ENCODE peak calls at places on chromosomes 7 and 10, in five cellular contexts. One of them, this sample, is unnamed.
A peak's percentile ranks its signal among the peaks of the same experiment; 100 is the strongest.

GRCh38 chr7:30652951-30653641 is 29.2 kb downstream of the CRHR2 start:
- DNase-seq in activated gamma-delta T cell treated with Interleukin-2 at 50 U/mL for 16 hours: no peak
- DNase-seq in head of caudate nucleus: no peak
- DNase-seq in fibroblast of lung: no peak
- DNase-seq in fibroblast of mammary gland: no peak
- DNase-seq in this sample: no peak

GRCh38 chr10:69655868-69656555 is 26.0 kb downstream of the FAM241B start:
- DNase-seq in fibroblast of lung: no peak
- DNase-seq in fibroblast of mammary gland: no peak
- DNase-seq in activated gamma-delta T cell treated with Interleukin-2 at 50 U/mL for 16 hours: no peak
- DNase-seq in head of caudate nucleus: no peak
- DNase-seq in this sample: no peak

GRCh38 chr10:101230185-101230917 is 1.1 kb upstream of the LBX1 start:
- DNase-seq in head of caudate nucleus: no peak
- DNase-seq in activated gamma-delta T cell treated with Interleukin-2 at 50 U/mL for 16 hours: no peak
- DNase-seq in fibroblast of lung: no peak
- DNase-seq in fibroblast of mammary gland: no peak
- DNase-seq in this sample: no peak

GRCh38 chr7:123580406-123581161 is 21.0 kb upstream of the ASB15 start:
- DNase-seq in head of caudate nucleus: no peak
- DNase-seq in fibroblast of mammary gland: peak; percentile 64
- DNase-seq in activated gamma-delta T cell treated with Interleukin-2 at 50 U/mL for 16 hours: no peak
- DNase-seq in fibroblast of lung: peak; percentile 42
- DNase-seq in this sample: no peak

GRCh38 chr7:100847360-100847759 is 5.2 kb upstream of the SLC12A9 start:
- DNase-seq in fibroblast of lung: no peak
- DNase-seq in fibroblast of mammary gland: no peak
- DNase-seq in activated gamma-delta T cell treated with Interleukin-2 at 50 U/mL for 16 hours: no peak
- DNase-seq in head of caudate nucleus: no peak
- DNase-seq in this sample: no peak

GRCh38 chr7:144004703-144005102 is 4.6 kb downstream of the OR6B1 start:
- DNase-seq in fibroblast of lung: no peak
- DNase-seq in activated gamma-delta T cell treated with Interleukin-2 at 50 U/mL for 16 hours: no peak
- DNase-seq in head of caudate nucleus: no peak
- DNase-seq in fibroblast of mammary gland: no peak
- DNase-seq in this sample: no peak

GRCh38 chr7:1281068-1281467 is 48.4 kb downstream of the UNCX start:
- DNase-seq in activated gamma-delta T cell treated with Interleukin-2 at 50 U/mL for 16 hours: no peak
- DNase-seq in head of caudate nucleus: no peak
- DNase-seq in fibroblast of mammary gland: no peak
- DNase-seq in fibroblast of lung: no peak
- DNase-seq in this sample: no peak

GRCh38 chr10:35063837-35064454 is 26.2 kb downstream of the CUL2 start:
- DNase-seq in activated gamma-delta T cell treated with Interleukin-2 at 50 U/mL for 16 hours: no peak
- DNase-seq in fibroblast of mammary gland: no peak
- DNase-seq in fibroblast of lung: no peak
- DNase-seq in head of caudate nucleus: no peak
- DNase-seq in this sample: no peak

GRCh38 chr10:75201793-75202307 is 8.7 kb upstream of the VDAC2 start:
- DNase-seq in fibroblast of mammary gland: no peak
- DNase-seq in fibroblast of lung: no peak
- DNase-seq in activated gamma-delta T cell treated with Interleukin-2 at 50 U/mL for 16 hours: no peak
- DNase-seq in head of caudate nucleus: no peak
- DNase-seq in this sample: no peak

GRCh38 chr10:123262456-123262855 is 108.3 kb downstream of the BUB3 start:
- DNase-seq in fibroblast of lung: no peak
- DNase-seq in fibroblast of mammary gland: no peak
- DNase-seq in activated gamma-delta T cell treated with Interleukin-2 at 50 U/mL for 16 hours: no peak
- DNase-seq in head of caudate nucleus: no peak
- DNase-seq in this sample: no peak

GRCh38 chr7:151309306-151309705 is 32.3 kb upstream of the NUB1 start:
- DNase-seq in fibroblast of mammary gland: peak; percentile 66
- DNase-seq in activated gamma-delta T cell treated with Interleukin-2 at 50 U/mL for 16 hours: no peak
- DNase-seq in head of caudate nucleus: no peak
- DNase-seq in fibroblast of lung: peak; percentile 91
- DNase-seq in this sample: no peak

GRCh38 chr7:22667562-22668239 is 59.3 kb upstream of the IL6 start:
- DNase-seq in fibroblast of mammary gland: peak; percentile 84
- DNase-seq in head of caudate nucleus: no peak
- DNase-seq in fibroblast of lung: peak; percentile 87
- DNase-seq in activated gamma-delta T cell treated with Interleukin-2 at 50 U/mL for 16 hours: no peak
- DNase-seq in this sample: no peak

GRCh38 chr10:4820804-4821401 is 5.1 kb upstream of the AKR1E2 start:
- DNase-seq in fibroblast of mammary gland: no peak
- DNase-seq in head of caudate nucleus: no peak
- DNase-seq in activated gamma-delta T cell treated with Interleukin-2 at 50 U/mL for 16 hours: no peak
- DNase-seq in fibroblast of lung: peak; percentile 40
- DNase-seq in this sample: no peak

GRCh38 chr7:131909151-131909768 is 352.8 kb upstream of the PODXL start:
- DNase-seq in fibroblast of mammary gland: no peak
- DNase-seq in activated gamma-delta T cell treated with Interleukin-2 at 50 U/mL for 16 hours: no peak
- DNase-seq in head of caudate nucleus: no peak
- DNase-seq in fibroblast of lung: no peak
- DNase-seq in this sample: no peak

GRCh38 chr10:127123626-127124025 is 72.8 kb downstream of the INSYN2A start:
- DNase-seq in fibroblast of lung: peak; percentile 36
- DNase-seq in head of caudate nucleus: no peak
- DNase-seq in fibroblast of mammary gland: peak; percentile 17
- DNase-seq in activated gamma-delta T cell treated with Interleukin-2 at 50 U/mL for 16 hours: no peak
- DNase-seq in this sample: no peak

GRCh38 chr10:128624656-128625530 is 498.7 kb upstream of the MKI67 start:
- DNase-seq in head of caudate nucleus: peak; percentile 19
- DNase-seq in activated gamma-delta T cell treated with Interleukin-2 at 50 U/mL for 16 hours: no peak
- DNase-seq in fibroblast of lung: no peak
- DNase-seq in fibroblast of mammary gland: peak; percentile 62
- DNase-seq in this sample: no peak

GRCh38 chr10:69202332-69202731 is 17.8 kb upstream of the HKDC1 start:
- DNase-seq in fibroblast of mammary gland: peak; percentile 30
- DNase-seq in head of caudate nucleus: no peak
- DNase-seq in activated gamma-delta T cell treated with Interleukin-2 at 50 U/mL for 16 hours: no peak
- DNase-seq in fibroblast of lung: no peak
- DNase-seq in this sample: peak; percentile 36

GRCh38 chr10:96454184-96454583 is 59.5 kb downstream of the TLL2 start:
- DNase-seq in head of caudate nucleus: no peak
- DNase-seq in fibroblast of lung: no peak
- DNase-seq in activated gamma-delta T cell treated with Interleukin-2 at 50 U/mL for 16 hours: no peak
- DNase-seq in fibroblast of mammary gland: no peak
- DNase-seq in this sample: no peak

GRCh38 chr7:52168085-52168484 is 851.5 kb upstream of the COBL start:
- DNase-seq in activated gamma-delta T cell treated with Interleukin-2 at 50 U/mL for 16 hours: no peak
- DNase-seq in fibroblast of mammary gland: no peak
- DNase-seq in fibroblast of lung: no peak
- DNase-seq in head of caudate nucleus: no peak
- DNase-seq in this sample: no peak

GRCh38 chr7:36677769-36678435 is 46.4 kb downstream of the AOAH start:
- DNase-seq in fibroblast of mammary gland: no peak
- DNase-seq in activated gamma-delta T cell treated with Interleukin-2 at 50 U/mL for 16 hours: no peak
- DNase-seq in fibroblast of lung: no peak
- DNase-seq in head of caudate nucleus: no peak
- DNase-seq in this sample: peak; percentile 59

GRCh38 chr7:82810558-82811259 is 352.0 kb downstream of the PCLO start:
- DNase-seq in fibroblast of mammary gland: peak; percentile 89
- DNase-seq in head of caudate nucleus: no peak
- DNase-seq in fibroblast of lung: peak; percentile 83
- DNase-seq in activated gamma-delta T cell treated with Interleukin-2 at 50 U/mL for 16 hours: no peak
- DNase-seq in this sample: no peak

GRCh38 chr10:96176985-96177384 is 46.9 kb downstream of the ZNF518A start:
- DNase-seq in head of caudate nucleus: no peak
- DNase-seq in activated gamma-delta T cell treated with Interleukin-2 at 50 U/mL for 16 hours: no peak
- DNase-seq in fibroblast of mammary gland: no peak
- DNase-seq in fibroblast of lung: no peak
- DNase-seq in this sample: no peak

GRCh38 chr10:132595021-132595420 is 57.4 kb downstream of the INPP5A start:
- DNase-seq in head of caudate nucleus: no peak
- DNase-seq in activated gamma-delta T cell treated with Interleukin-2 at 50 U/mL for 16 hours: no peak
- DNase-seq in fibroblast of mammary gland: no peak
- DNase-seq in fibroblast of lung: no peak
- DNase-seq in this sample: no peak

GRCh38 chr7:116525913-116526857 is 1.3 kb downstream of the CAV1 start:
- DNase-seq in head of caudate nucleus: peak; percentile 63
- DNase-seq in activated gamma-delta T cell treated with Interleukin-2 at 50 U/mL for 16 hours: peak; percentile 52
- DNase-seq in fibroblast of mammary gland: peak; percentile 81
- DNase-seq in fibroblast of lung: peak; percentile 86
- DNase-seq in this sample: peak; percentile 59

GRCh38 chr7:17043012-17043877 is 161.5 kb upstream of the AGR3 start:
- DNase-seq in head of caudate nucleus: no peak
- DNase-seq in fibroblast of lung: peak; percentile 61
- DNase-seq in fibroblast of mammary gland: peak; percentile 52
- DNase-seq in activated gamma-delta T cell treated with Interleukin-2 at 50 U/mL for 16 hours: no peak
- DNase-seq in this sample: no peak

GRCh38 chr7:45645141-45645969 is 71.2 kb downstream of the ADCY1 start:
- DNase-seq in head of caudate nucleus: no peak
- DNase-seq in fibroblast of mammary gland: no peak
- DNase-seq in activated gamma-delta T cell treated with Interleukin-2 at 50 U/mL for 16 hours: no peak
- DNase-seq in fibroblast of lung: no peak
- DNase-seq in this sample: no peak

GRCh38 chr7:124762611-124763143 is 2.9 kb downstream of the GPR37 start:
- DNase-seq in activated gamma-delta T cell treated with Interleukin-2 at 50 U/mL for 16 hours: no peak
- DNase-seq in fibroblast of mammary gland: no peak
- DNase-seq in head of caudate nucleus: peak; percentile 24
- DNase-seq in fibroblast of lung: no peak
- DNase-seq in this sample: no peak

GRCh38 chr7:116977172-116977571 is 23.9 kb downstream of the ST7 start:
- DNase-seq in head of caudate nucleus: no peak
- DNase-seq in fibroblast of lung: peak; percentile 81
- DNase-seq in fibroblast of mammary gland: no peak
- DNase-seq in activated gamma-delta T cell treated with Interleukin-2 at 50 U/mL for 16 hours: no peak
- DNase-seq in this sample: no peak

GRCh38 chr7:4661871-4662270 is 20.2 kb upstream of the FOXK1 start:
- DNase-seq in activated gamma-delta T cell treated with Interleukin-2 at 50 U/mL for 16 hours: no peak
- DNase-seq in fibroblast of mammary gland: peak; percentile 43
- DNase-seq in fibroblast of lung: peak; percentile 39
- DNase-seq in head of caudate nucleus: no peak
- DNase-seq in this sample: no peak